ENCODE peak calls at places on chromosome 15, in six cellular contexts. V, T, F, X, G and H are unnamed samples.

GRCh38 chr15:52505141-52505540 is 23.5 kb downstream of the MYO5A start:
- DNase-seq in X (no peak), V (no peak), T (peak; percentile 60), G (no peak), F (peak; percentile 56), H (peak; percentile 23)

GRCh38 chr15:55993804-55994539 is 560 bp upstream of the NEDD4 start:
- DNase-seq in V (no peak), G (no peak), F (no peak), X (no peak), T (no peak), H (no peak)

GRCh38 chr15:52486003-52486996 is 42.4 kb downstream of the MYO5A start:
- DNase-seq in G (no peak), T (no peak), X (no peak), V (no peak), F (no peak), H (no peak)

GRCh38 chr15:67066041-67067021 is 929 bp downstream of the SMAD3 start:
- DNase-seq in G (no peak), X (peak; percentile 67), V (no peak), F (no peak), T (peak; percentile 72), H (no peak)

GRCh38 chr15:90412356-90413194 is 24.5 kb downstream of the IQGAP1 start:
- DNase-seq in X (no peak), G (peak; percentile 66), F (peak; percentile 43), T (peak; percentile 44), V (no peak), H (no peak)

GRCh38 chr15:78072080-78072892 is 5.2 kb downstream of the TBC1D2B start:
- DNase-seq in T (no peak), X (no peak), G (peak; percentile 64), F (peak; percentile 43), V (no peak), H (no peak)

GRCh38 chr15:85756411-85757072 is 38.2 kb downstream of the KLHL25 start:
- DNase-seq in T (no peak), G (no peak), F (peak; percentile 17), V (no peak), X (peak; percentile 17), H (no peak)

GRCh38 chr15:43165801-43166325 is 19.3 kb upstream of the CCNDBP1 start:
- DNase-seq in T (no peak), G (no peak), F (no peak), V (no peak), X (no peak), H (no peak)

GRCh38 chr15:41838400-41838897 is at the start of gene PLA2G4B:
- DNase-seq in G (peak; percentile 82), X (no peak), F (peak; percentile 87), V (no peak), T (no peak), H (no peak)

GRCh38 chr15:84929795-84930371 is 45.4 kb downstream of the SLC28A1 start:
- DNase-seq in V (no peak), G (peak; percentile 85), T (no peak), F (no peak), X (no peak), H (no peak)

GRCh38 chr15:53384417-53384816 is 375.0 kb downstream of the WDR72 start:
- DNase-seq in X (no peak), F (no peak), T (no peak), V (no peak), G (peak; percentile 23), H (no peak)

GRCh38 chr15:83064859-83065258 is 2.2 kb downstream of the BTBD1 start:
- DNase-seq in F (no peak), X (no peak), G (no peak), T (no peak), V (no peak), H (no peak)

GRCh38 chr15:80419546-80419945 is 15.4 kb downstream of the ARNT2 start:
- DNase-seq in T (no peak), G (no peak), X (no peak), F (no peak), V (no peak), H (no peak)

GRCh38 chr15:78992416-78993256 is 47.8 kb upstream of the CTSH start:
- DNase-seq in V (no peak), X (peak; percentile 15), F (peak; percentile 25), T (peak; percentile 24), G (no peak), H (no peak)

GRCh38 chr15:69753867-69754266 is 301.2 kb downstream of the RPLP1 start:
- DNase-seq in V (no peak), G (no peak), T (no peak), X (no peak), F (no peak), H (no peak)

GRCh38 chr15:44715142-44715796 is 4.0 kb downstream of the B2M start:
- DNase-seq in T (no peak), V (no peak), X (no peak), G (no peak), F (no peak), H (no peak)

GRCh38 chr15:44712108-44713005 is 1.0 kb downstream of the B2M start:
- DNase-seq in G (peak; percentile 80), V (peak; percentile 71), T (peak; percentile 76), F (peak; percentile 65), X (peak; percentile 67), H (peak; percentile 71)

GRCh38 chr15:44711356-44712107 is at the start of gene B2M:
- DNase-seq in T (peak; percentile 96), V (peak; percentile 98), G (peak; percentile 97), X (peak; percentile 97), F (peak; percentile 97), H (peak; percentile 94)

GRCh38 chr15:44711089-44711355 is at the start of gene PATL2:
- DNase-seq in G (no peak), F (no peak), V (no peak), T (no peak), X (no peak), H (no peak)

GRCh38 chr15:44713006-44713966 is 2.0 kb downstream of the B2M start:
- DNase-seq in X (no peak), T (peak; percentile 52), G (no peak), F (no peak), V (no peak), H (no peak)
- H3K4me3 ChIP-seq in X (peak overlapping the region; percentile 63), T (peak overlapping the region; percentile 89), G (peak overlapping the region; percentile 95), F (peak overlapping the region; percentile 97), V (peak overlapping the region; percentile 83), H (peak overlapping the region; percentile 76)

GRCh38 chr15:75069301-75069925 is 46.0 kb downstream of the PPCDC start:
- DNase-seq in F (no peak), T (peak; percentile 69), V (no peak), G (no peak), X (peak; percentile 10), H (no peak)
- H3K4me1 ChIP-seq in F (no peaks in the 10 kb centered on the region), T (peaks cover 28% of the 10 kb centered on the region), V (peaks cover 24% of the 10 kb centered on the region), G (peaks cover 13% of the 10 kb centered on the region), X (peaks cover 12% of the 10 kb centered on the region), H (peaks cover 7% of the 10 kb centered on the region)

DNA sequence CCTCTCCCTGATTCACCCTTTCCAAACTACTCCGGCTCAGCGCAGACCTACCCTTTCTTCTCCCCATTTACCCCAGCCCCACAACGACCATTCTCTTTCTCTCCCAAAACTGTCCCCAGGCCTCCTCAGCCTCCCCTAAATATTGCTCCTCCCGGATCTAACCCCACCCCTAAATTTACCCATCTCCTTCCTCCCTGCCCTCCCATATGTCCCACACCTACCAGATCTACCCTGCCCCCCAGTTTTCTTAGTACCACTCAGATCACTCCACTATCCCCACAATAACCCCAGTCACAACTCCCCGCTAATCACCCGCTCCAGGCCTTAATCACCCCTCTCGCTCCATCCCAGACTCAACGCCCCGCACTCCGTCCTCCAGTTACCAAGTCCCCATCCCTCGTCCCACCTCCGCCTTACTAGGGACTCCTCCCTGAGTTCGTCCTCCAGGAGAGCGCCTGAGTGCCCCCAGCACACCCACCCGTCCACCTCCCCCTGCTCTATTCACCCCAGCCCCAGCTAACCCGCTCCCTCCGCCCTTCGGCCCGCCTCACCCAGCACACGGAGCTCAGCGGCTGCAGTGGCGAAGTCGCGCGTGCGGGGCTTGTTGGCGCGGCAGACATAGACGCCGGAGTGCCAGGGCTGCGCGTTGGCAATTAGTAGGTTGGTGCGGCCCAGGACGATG is 18.6 kb upstream of the IGDCC3 start:
- DNase-seq in T (no peak), V (no peak), G (no peak), F (no peak), X (no peak), H (no peak)
- H3K4me3 ChIP-seq in T (no peak overlapping the region), V (no peak overlapping the region), G (no peak overlapping the region), F (no peak overlapping the region), X (no peak overlapping the region), H (no peak overlapping the region)

DNA sequence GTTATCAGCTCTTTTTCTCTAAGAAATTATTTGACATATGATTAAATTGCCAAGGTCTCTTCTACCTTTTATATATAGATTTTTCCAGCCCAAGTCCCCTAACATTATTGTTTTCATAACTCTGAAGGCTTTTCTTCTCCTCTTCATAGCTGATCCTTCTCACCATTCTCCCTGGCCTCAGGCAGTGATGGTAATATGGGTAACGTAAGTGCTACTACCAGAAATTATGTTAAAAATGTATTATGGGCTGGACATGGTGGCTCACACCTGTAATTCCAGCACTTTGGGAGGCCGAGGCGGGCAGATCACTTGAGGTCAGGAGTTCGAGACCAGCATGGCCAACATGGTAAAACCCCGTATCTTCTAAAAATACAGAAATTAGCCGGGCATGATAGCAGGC is 29.2 kb downstream of the BMF start:
- DNase-seq in X (no peak), T (no peak), F (no peak), V (no peak), G (no peak), H (no peak)
- H3K4me1 ChIP-seq in X (peaks cover 12% of the 10 kb centered on the region), T (peaks cover 27% of the 10 kb centered on the region), F (peaks cover 17% of the 10 kb centered on the region), V (no peaks in the 10 kb centered on the region), G (peaks cover 35% of the 10 kb centered on the region), H (peaks cover 11% of the 10 kb centered on the region)